ENCODE peak calls at places on chromosomes 6 and 20, in five cellular contexts. G is activated CD4-positive, alpha-beta T cell treated with anti-CD3 and anti-CD28 coated beads, Interleukin-2, amount 10 ng/mL, durations not matched to agents 7 days and 5 days; E is neural crest cell; F is A172; K is NCI-H1436. N is an unnamed sample.
A peak's percentile ranks its signal among the peaks of the same experiment; 100 is the strongest.

GRCh38 chr6:82832811-82833210 is 232.8 kb downstream of the UBE3D start:
- DNase-seq in E (no peak), F (no peak), G (no peak), K (no peak), N (no peak)

GRCh38 chr6:19851273-19852089 is 14.3 kb downstream of the ID4 start:
- DNase-seq in E (peak; percentile 41), G (no peak), F (peak; percentile 57), K (peak; percentile 79), N (peak; percentile 40)

GRCh38 chr20:46276531-46276930 is 31.8 kb downstream of the CDH22 start:
- DNase-seq in F (no peak), K (no peak), G (no peak), E (no peak), N (no peak)

GRCh38 chr20:4332466-4332865 is 317.1 kb upstream of the RNF24 start:
- DNase-seq in E (no peak), G (no peak), K (no peak), F (no peak), N (no peak)

GRCh38 chr6:159116343-159116742 is 52.9 kb upstream of the FNDC1 start:
- DNase-seq in K (no peak), F (no peak), G (no peak), E (no peak), N (no peak)

GRCh38 chr6:52839124-52840055 is 1.2 kb downstream of the GSTA5 start:
- DNase-seq in G (peak; percentile 59), K (no peak), E (peak; percentile 60), F (peak; percentile 86), N (peak; percentile 63)

GRCh38 chr6:154619183-154619582 is 108.7 kb upstream of the CNKSR3 start:
- DNase-seq in F (no peak), G (no peak), E (no peak), K (no peak), N (no peak)

GRCh38 chr6:1463275-1463674 is 73.9 kb downstream of the FOXF2 start:
- DNase-seq in K (no peak), F (no peak), G (no peak), E (no peak), N (no peak)

GRCh38 chr20:29086938-29087337 is 2170.5 kb upstream of the DEFB115 start:
- DNase-seq in G (no peak), K (no peak), E (no peak), F (no peak), N (no peak)